ENCODE peak calls at places on chromosomes 7 and 10, in five cellular contexts. One of them, this sample, is unnamed.
A peak's percentile ranks its signal among the peaks of the same experiment; 100 is the strongest.

GRCh38 chr7:22624781-22625180 is 102.2 kb upstream of the IL6 start:
- DNase-seq in aorta: no peak
- DNase-seq in Panc1: no peak
- DNase-seq in kidney: no peak
- DNase-seq in ascending aorta: no peak
- DNase-seq in this sample: no peak

GRCh38 chr7:148334441-148334956 is 256.1 kb upstream of the C7orf33 start:
- DNase-seq in aorta: no peak
- DNase-seq in Panc1: no peak
- DNase-seq in kidney: no peak
- DNase-seq in ascending aorta: no peak
- DNase-seq in this sample: no peak

GRCh38 chr7:4931932-4932331 is 27.1 kb downstream of the MMD2 start:
- DNase-seq in aorta: no peak
- DNase-seq in Panc1: no peak
- DNase-seq in kidney: no peak
- DNase-seq in ascending aorta: no peak
- DNase-seq in this sample: no peak

GRCh38 chr10:66783296-66783695 is 142.5 kb upstream of the LRRTM3 start:
- DNase-seq in aorta: no peak
- DNase-seq in Panc1: no peak
- DNase-seq in kidney: no peak
- DNase-seq in ascending aorta: no peak
- DNase-seq in this sample: no peak

GRCh38 chr7:40400525-40400924 is 265.7 kb downstream of the SUGCT start:
- DNase-seq in aorta: no peak
- DNase-seq in Panc1: no peak
- DNase-seq in kidney: no peak
- DNase-seq in ascending aorta: no peak
- DNase-seq in this sample: no peak

GRCh38 chr10:125343118-125343752 is 182.9 kb upstream of the CTBP2 start:
- DNase-seq in aorta: no peak
- DNase-seq in Panc1: peak; percentile 10
- DNase-seq in kidney: no peak
- DNase-seq in ascending aorta: no peak
- DNase-seq in this sample: no peak

GRCh38 chr7:36506820-36507219 is 117.2 kb downstream of the ANLN start:
- DNase-seq in aorta: no peak
- DNase-seq in Panc1: no peak
- DNase-seq in kidney: no peak
- DNase-seq in ascending aorta: no peak
- DNase-seq in this sample: no peak

GRCh38 chr10:66295602-66296001 is 630.2 kb upstream of the LRRTM3 start:
- DNase-seq in aorta: no peak
- DNase-seq in Panc1: no peak
- DNase-seq in kidney: no peak
- DNase-seq in ascending aorta: no peak
- DNase-seq in this sample: no peak

GRCh38 chr7:1021366-1021765 is 23.0 kb upstream of the GPR146 start:
- DNase-seq in aorta: no peak
- DNase-seq in Panc1: no peak
- DNase-seq in kidney: peak; percentile 65
- DNase-seq in ascending aorta: no peak
- DNase-seq in this sample: no peak

GRCh38 chr7:4830176-4830575 is 31.7 kb downstream of the PAPOLB start:
- DNase-seq in aorta: peak; percentile 85
- DNase-seq in Panc1: peak; percentile 64
- DNase-seq in kidney: no peak
- DNase-seq in ascending aorta: no peak
- DNase-seq in this sample: no peak

GRCh38 chr7:65475734-65476319 is 102.2 kb downstream of the ZNF92 start:
- DNase-seq in aorta: no peak
- DNase-seq in Panc1: no peak
- DNase-seq in kidney: no peak
- DNase-seq in ascending aorta: no peak
- DNase-seq in this sample: no peak

GRCh38 chr7:2646680-2647571 is 15.1 kb downstream of the TTYH3 start:
- DNase-seq in aorta: peak; percentile 77
- DNase-seq in Panc1: no peak
- DNase-seq in kidney: peak; percentile 66
- DNase-seq in ascending aorta: no peak
- DNase-seq in this sample: no peak

GRCh38 chr7:136966825-136967224 is 98.4 kb downstream of the CHRM2 start:
- DNase-seq in aorta: no peak
- DNase-seq in Panc1: no peak
- DNase-seq in kidney: no peak
- DNase-seq in ascending aorta: no peak
- DNase-seq in this sample: no peak

GRCh38 chr10:75959209-75959608 is 527.8 kb downstream of the LRMDA start:
- DNase-seq in aorta: no peak
- DNase-seq in Panc1: no peak
- DNase-seq in kidney: no peak
- DNase-seq in ascending aorta: no peak
- DNase-seq in this sample: no peak

GRCh38 chr7:152054377-152055230 is 29.1 kb downstream of the GALNT11 start:
- DNase-seq in aorta: no peak
- DNase-seq in Panc1: no peak
- DNase-seq in kidney: no peak
- DNase-seq in ascending aorta: no peak
- DNase-seq in this sample: no peak

GRCh38 chr10:29389935-29390334 is 101.1 kb downstream of the LYZL1 start:
- DNase-seq in aorta: no peak
- DNase-seq in Panc1: no peak
- DNase-seq in kidney: no peak
- DNase-seq in ascending aorta: no peak
- DNase-seq in this sample: no peak

GRCh38 chr10:129683519-129683918 is 216.5 kb downstream of the MGMT start:
- DNase-seq in aorta: no peak
- DNase-seq in Panc1: no peak
- DNase-seq in kidney: no peak
- DNase-seq in ascending aorta: no peak
- DNase-seq in this sample: no peak

GRCh38 chr10:130707389-130707979 is 571.3 kb downstream of the GLRX3 start:
- DNase-seq in aorta: no peak
- DNase-seq in Panc1: no peak
- DNase-seq in kidney: no peak
- DNase-seq in ascending aorta: no peak
- DNase-seq in this sample: no peak

GRCh38 chr10:95728535-95728934 is 27.4 kb upstream of the ENTPD1 start:
- DNase-seq in aorta: no peak
- DNase-seq in Panc1: no peak
- DNase-seq in kidney: no peak
- DNase-seq in ascending aorta: no peak
- DNase-seq in this sample: no peak

GRCh38 chr10:103123282-103124033 is 69.6 kb downstream of the NT5C2 start:
- DNase-seq in aorta: no peak
- DNase-seq in Panc1: no peak
- DNase-seq in kidney: no peak
- DNase-seq in ascending aorta: no peak
- DNase-seq in this sample: no peak

GRCh38 chr10:94963901-94964300 is 25.4 kb downstream of the CYP2C9 start:
- DNase-seq in aorta: no peak
- DNase-seq in Panc1: peak; percentile 27
- DNase-seq in kidney: no peak
- DNase-seq in ascending aorta: no peak
- DNase-seq in this sample: no peak

GRCh38 chr7:44471850-44472249 is 18.6 kb downstream of the NUDCD3 start:
- DNase-seq in aorta: no peak
- DNase-seq in Panc1: no peak
- DNase-seq in kidney: no peak
- DNase-seq in ascending aorta: no peak
- DNase-seq in this sample: no peak

GRCh38 chr10:45470098-45471012 is 96.3 kb downstream of the ALOX5 start:
- DNase-seq in aorta: no peak
- DNase-seq in Panc1: no peak
- DNase-seq in kidney: no peak
- DNase-seq in ascending aorta: no peak
- DNase-seq in this sample: no peak

GRCh38 chr10:133262696-133263095 is 14.0 kb downstream of the ADAM8 start:
- DNase-seq in aorta: no peak
- DNase-seq in Panc1: no peak
- DNase-seq in kidney: peak; percentile 79
- DNase-seq in ascending aorta: no peak
- DNase-seq in this sample: no peak

GRCh38 chr10:91296471-91296870 is 76.0 kb downstream of the PCGF5 start:
- DNase-seq in aorta: no peak
- DNase-seq in Panc1: no peak
- DNase-seq in kidney: no peak
- DNase-seq in ascending aorta: no peak
- DNase-seq in this sample: no peak

GRCh38 chr10:73095479-73096021 is 1.1 kb downstream of the P4HA1 start:
- DNase-seq in aorta: no peak
- DNase-seq in Panc1: peak; percentile 39
- DNase-seq in kidney: no peak
- DNase-seq in ascending aorta: peak; percentile 83
- DNase-seq in this sample: no peak

GRCh38 chr7:148939128-148939747 is 55.1 kb upstream of the EZH2 start:
- DNase-seq in aorta: no peak
- DNase-seq in Panc1: no peak
- DNase-seq in kidney: no peak
- DNase-seq in ascending aorta: no peak
- DNase-seq in this sample: no peak

GRCh38 chr10:77266242-77266641 is 371.4 kb downstream of the KCNMA1 start:
- DNase-seq in aorta: no peak
- DNase-seq in Panc1: no peak
- DNase-seq in kidney: no peak
- DNase-seq in ascending aorta: no peak
- DNase-seq in this sample: no peak

GRCh38 chr7:363626-364025 is 73.7 kb downstream of the FOXL3 start:
- DNase-seq in aorta: peak; percentile 68
- DNase-seq in Panc1: no peak
- DNase-seq in kidney: peak; percentile 61
- DNase-seq in ascending aorta: no peak
- DNase-seq in this sample: no peak

GRCh38 chr10:28311104-28311503 is 8.2 kb upstream of the MPP7 start:
- DNase-seq in aorta: no peak
- DNase-seq in Panc1: no peak
- DNase-seq in kidney: no peak
- DNase-seq in ascending aorta: no peak
- DNase-seq in this sample: no peak

GRCh38 chr10:52129410-52130178 is 184.5 kb upstream of the DKK1 start:
- DNase-seq in aorta: no peak
- DNase-seq in Panc1: no peak
- DNase-seq in kidney: no peak
- DNase-seq in ascending aorta: no peak
- DNase-seq in this sample: no peak
- H3K27ac ChIP-seq in aorta: no peak overlapping the region
- H3K27ac ChIP-seq in Panc1: no peak overlapping the region
- H3K27ac ChIP-seq in kidney: no peak overlapping the region
- H3K27ac ChIP-seq in ascending aorta: no peak overlapping the region
- H3K27ac ChIP-seq in this sample: no peak overlapping the region

GRCh38 chr10:18540195-18540594 is 111.2 kb downstream of the NSUN6 start:
- DNase-seq in aorta: no peak
- DNase-seq in Panc1: no peak
- DNase-seq in kidney: no peak
- DNase-seq in ascending aorta: no peak
- DNase-seq in this sample: no peak
- H3K36me3 ChIP-seq in aorta: no peaks in the 10 kb centered on the region
- H3K36me3 ChIP-seq in Panc1: no peaks in the 10 kb centered on the region
- H3K36me3 ChIP-seq in kidney: peaks cover 4% of the 10 kb centered on the region
- H3K36me3 ChIP-seq in ascending aorta: peaks cover 45% of the 10 kb centered on the region
- H3K36me3 ChIP-seq in this sample: peaks cover 5% of the 10 kb centered on the region

GRCh38 chr10:53361281-53361680 is 588.7 kb upstream of the MBL2 start:
- DNase-seq in aorta: no peak
- DNase-seq in Panc1: no peak
- DNase-seq in kidney: no peak
- DNase-seq in ascending aorta: no peak
- DNase-seq in this sample: no peak

GRCh38 chr10:53357587-53357986 is 585.0 kb upstream of the MBL2 start:
- DNase-seq in aorta: no peak
- DNase-seq in Panc1: no peak
- DNase-seq in kidney: no peak
- DNase-seq in ascending aorta: no peak
- DNase-seq in this sample: no peak

GRCh38 chr10:53361936-53362335 is 589.4 kb upstream of the MBL2 start:
- DNase-seq in aorta: no peak
- DNase-seq in Panc1: no peak
- DNase-seq in kidney: no peak
- DNase-seq in ascending aorta: no peak
- DNase-seq in this sample: no peak

GRCh38 chr10:53356616-53357349 is 584.2 kb upstream of the MBL2 start:
- DNase-seq in aorta: no peak
- DNase-seq in Panc1: no peak
- DNase-seq in kidney: no peak
- DNase-seq in ascending aorta: no peak
- DNase-seq in this sample: no peak

GRCh38 chr10:53358536-53358935 is 586.0 kb upstream of the MBL2 start:
- DNase-seq in aorta: no peak
- DNase-seq in Panc1: no peak
- DNase-seq in kidney: no peak
- DNase-seq in ascending aorta: no peak
- DNase-seq in this sample: no peak
- H3K27ac ChIP-seq in aorta: no peak overlapping the region
- H3K27ac ChIP-seq in Panc1: no peak overlapping the region
- H3K27ac ChIP-seq in kidney: no peak overlapping the region
- H3K27ac ChIP-seq in ascending aorta: no peak overlapping the region
- H3K27ac ChIP-seq in this sample: no peak overlapping the region

GRCh38 chr10:69377191-69377590 is 39.5 kb downstream of the TACR2 start:
- DNase-seq in aorta: no peak
- DNase-seq in Panc1: no peak
- DNase-seq in kidney: no peak
- DNase-seq in ascending aorta: no peak
- DNase-seq in this sample: no peak
- H3K36me3 ChIP-seq in aorta: no peaks in the 10 kb centered on the region
- H3K36me3 ChIP-seq in Panc1: no peaks in the 10 kb centered on the region
- H3K36me3 ChIP-seq in kidney: peaks cover 19% of the 10 kb centered on the region
- H3K36me3 ChIP-seq in ascending aorta: peaks cover 70% of the 10 kb centered on the region
- H3K36me3 ChIP-seq in this sample: peaks cover 81% of the 10 kb centered on the region

This sample was measured in esophagus squamous epithelium.